ENCODE peak calls at places on chromosomes 5 and 9, in ten cellular contexts. O is A549, B is HCT116, N is HepG2, E is K562, A is GM12892, U is stomach, Y is heart left ventricle, J is right lobe of liver, M is sigmoid colon. V is an unnamed sample.

GRCh38 chr9:79477955-79478751 is 93.6 kb upstream of the TLE4 start:
- DNase-seq in O (no peak), B (no peak), N (peak), E (no peak), A (no peak), U (no peak), Y (no peak), J (no peak), M (no peak), V (no peak)

GRCh38 chr9:25602366-25603044 is 75.7 kb downstream of the TUSC1 start:
- DNase-seq in O (no peak), B (no peak), N (no peak), E (no peak), A (no peak), U (no peak), Y (no peak), J (no peak), M (no peak), V (no peak)

GRCh38 chr9:122053951-122054350 is 39.2 kb downstream of the TTLL11 start:
- DNase-seq in O (no peak), B (no peak), N (no peak), E (no peak), A (no peak), U (no peak), Y (no peak), J (no peak), M (no peak), V (no peak)

GRCh38 chr5:96431376-96432244 is 1.4 kb downstream of the PCSK1 start:
- DNase-seq in O (no peak), B (no peak), N (no peak), E (peak), A (no peak), U (no peak), Y (no peak), J (no peak), M (no peak), V (no peak)

GRCh38 chr5:82106207-82106606 is 134.4 kb downstream of the ATG10 start:
- DNase-seq in O (no peak), B (no peak), N (peak), E (no peak), A (no peak), U (no peak), Y (no peak), J (no peak), M (no peak), V (no peak)

GRCh38 chr5:72451771-72452505 is 55.3 kb downstream of the ZNF366 start:
- DNase-seq in O (peak), B (no peak), N (no peak), E (no peak), A (no peak), U (no peak), Y (peak), J (peak), M (peak), V (peak)

GRCh38 chr9:84339951-84340350 is 607 bp downstream of the SLC28A3 start:
- DNase-seq in O (no peak), B (no peak), N (no peak), E (no peak), A (no peak), U (no peak), Y (peak), J (no peak), M (no peak), V (no peak)

GRCh38 chr9:114988962-114989599 is 58.7 kb upstream of the TNFSF8 start:
- DNase-seq in O (no peak), B (no peak), N (no peak), E (no peak), A (no peak), U (no peak), Y (no peak), J (no peak), M (no peak), V (no peak)

GRCh38 chr5:3852154-3852930 is 256.7 kb downstream of the IRX1 start:
- DNase-seq in O (no peak), B (no peak), N (no peak), E (no peak), A (no peak), U (no peak), Y (no peak), J (no peak), M (no peak), V (no peak)

GRCh38 chr5:147760086-147760485 is 22.4 kb downstream of the JAKMIP2 start:
- DNase-seq in O (no peak), B (no peak), N (no peak), E (no peak), A (no peak), U (no peak), Y (no peak), J (no peak), M (no peak), V (no peak)

GRCh38 chr9:105681724-105682123 is 12.6 kb upstream of the TMEM38B start:
- DNase-seq in O (peak), B (no peak), N (no peak), E (peak), A (no peak), U (no peak), Y (no peak), J (no peak), M (no peak), V (no peak)

GRCh38 chr5:72510610-72511121 is 3.5 kb upstream of the ZNF366 start:
- DNase-seq in O (no peak), B (no peak), N (no peak), E (no peak), A (no peak), U (no peak), Y (peak), J (no peak), M (peak), V (no peak)

GRCh38 chr5:1512541-1513291 is 11.0 kb downstream of the LPCAT1 start:
- DNase-seq in O (no peak), B (no peak), N (no peak), E (no peak), A (no peak), U (peak), Y (peak), J (peak), M (peak), V (peak)
- TF ChIP-seq POLR2A in O (no peak), B (no peak), N (no peak), E (no peak), A (no peak), U (no peak), Y (no peak), J (no peak), M (no peak), V (no peak)

GRCh38 chr5:134524219-134524825 is 1.1 kb upstream of the JADE2 start:
- DNase-seq in O (peak), B (no peak), N (no peak), E (peak), A (peak), U (peak), Y (peak), J (peak), M (peak), V (peak)
- TF ChIP-seq POLR2A in O (peak), B (peak), N (no peak), E (peak), A (peak), U (peak), Y (no peak), J (peak), M (peak), V (peak)

GRCh38 chr5:31776976-31777651 is 138.2 kb downstream of the PDZD2 start:
- DNase-seq in O (no peak), B (no peak), N (no peak), E (no peak), A (no peak), U (no peak), Y (no peak), J (no peak), M (no peak), V (no peak)
- TF ChIP-seq POLR2A in O (no peak), B (no peak), N (no peak), E (no peak), A (no peak), U (no peak), Y (no peak), J (no peak), M (no peak), V (no peak)

GRCh38 chr5:68248896-68249295 is 33.3 kb downstream of the PIK3R1 start:
- DNase-seq in O (no peak), B (no peak), N (no peak), E (no peak), A (no peak), U (no peak), Y (no peak), J (no peak), M (no peak), V (no peak)
- TF ChIP-seq POLR2A in O (no peak), B (no peak), N (no peak), E (no peak), A (no peak), U (no peak), Y (no peak), J (no peak), M (no peak), V (no peak)

DNA sequence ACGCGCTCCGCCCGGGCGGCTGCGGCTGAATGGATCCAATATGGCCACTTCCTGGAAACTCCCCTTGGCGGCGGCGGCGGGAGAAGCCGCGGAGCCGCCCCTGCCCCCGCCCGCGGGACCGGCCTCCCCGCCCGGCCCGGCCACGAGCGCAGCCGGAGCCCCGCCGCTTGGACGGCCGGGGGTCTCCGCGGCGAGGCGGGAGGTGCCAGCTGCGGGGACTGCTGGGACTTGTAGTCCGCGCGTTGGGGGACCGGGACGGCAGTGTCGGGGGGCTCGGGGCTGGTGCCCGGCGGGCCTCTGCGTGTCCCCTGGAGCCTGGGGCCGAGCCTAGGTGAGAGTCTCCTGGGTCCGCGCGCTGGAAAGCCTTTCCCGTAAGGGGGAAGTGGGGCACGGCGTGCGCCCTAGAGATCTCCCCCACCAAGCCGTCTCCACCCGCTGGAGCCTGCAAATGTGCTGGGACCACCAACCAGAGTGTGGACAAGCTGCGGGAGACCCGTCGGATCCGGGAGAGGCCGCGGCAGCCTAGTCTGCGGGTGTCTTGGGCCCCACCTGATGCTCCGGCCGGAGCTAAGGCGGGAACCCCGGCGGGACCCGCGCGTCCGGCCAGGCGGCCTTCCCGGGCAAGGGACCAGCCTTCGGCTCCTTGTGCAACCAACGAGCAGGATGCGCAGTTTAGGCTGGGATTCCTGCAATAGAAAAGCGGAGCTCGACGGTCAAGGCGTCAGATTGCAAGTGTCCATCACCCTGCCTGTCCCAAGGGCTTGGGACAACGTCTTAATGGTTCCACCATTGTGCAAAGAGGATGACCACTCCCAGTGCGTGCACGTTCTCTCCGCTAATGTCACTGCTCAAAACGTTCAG is at the start of gene SEPTIN8:
- DNase-seq in O (peak), B (no peak), N (no peak), E (peak), A (peak), U (peak), Y (peak), J (peak), M (peak), V (peak)
- TF ChIP-seq POLR2A in O (peak), B (no peak), N (peak), E (peak), A (peak), U (no peak), Y (no peak), J (no peak), M (no peak), V (no peak)

GRCh38 chr9:133417541-133418461 is at the start of gene REXO4:
- DNase-seq in O (peak), B (peak), N (peak), E (peak), A (peak), U (peak), Y (peak), J (peak), M (peak), V (peak)
- TF ChIP-seq POLR2A in O (peak), B (peak), N (peak), E (peak), A (peak), U (no peak), Y (no peak), J (peak), M (no peak), V (peak)

DNA sequence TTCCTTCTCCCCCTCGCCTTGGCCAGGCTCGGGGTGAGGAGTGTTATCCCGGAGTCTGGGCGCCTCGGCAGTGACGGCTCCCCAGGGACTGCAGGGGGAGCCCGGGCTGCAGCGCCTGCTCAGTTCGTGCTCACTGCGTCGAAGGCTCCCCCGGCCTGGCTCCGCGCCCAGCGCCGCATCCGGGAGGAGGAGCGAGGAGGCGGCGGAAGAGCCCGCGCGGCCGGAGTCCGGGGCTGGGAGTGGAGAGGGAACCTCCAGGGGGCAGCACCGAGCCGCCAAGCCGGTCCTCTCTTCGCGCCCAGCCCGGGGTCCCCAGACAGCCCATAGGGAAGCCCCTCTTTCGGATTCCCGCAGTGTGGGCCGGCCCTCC is 1.3 kb upstream of the EGR1 start:
- DNase-seq in O (peak), B (peak), N (peak), E (peak), A (peak), U (peak), Y (peak), J (peak), M (peak), V (peak)
- TF ChIP-seq POLR2A in O (peak), B (peak), N (no peak), E (peak), A (peak), U (no peak), Y (no peak), J (peak), M (peak), V (peak)